ENCODE peak calls at places on chromosomes 11 and 22, in six cellular contexts. A is heart right ventricle, O is transverse colon, Y is brain microvascular endothelial cell, T is psoas muscle, W is GM23338. N is an unnamed sample.

GRCh38 chr22:50577987-50578775 is at the start of gene CPT1B:
- DNase-seq in A (peak), O (no peak), Y (no peak), T (peak), W (peak), N (no peak)

GRCh38 chr11:33987975-33988580 is 63.5 kb upstream of the CAPRIN1 start:
- DNase-seq in A (peak), O (peak), Y (peak), T (peak), W (peak), N (no peak)

GRCh38 chr22:17999851-18000250 is 24.5 kb downstream of the MICAL3 start:
- DNase-seq in A (no peak), O (no peak), Y (no peak), T (no peak), W (no peak), N (no peak)

GRCh38 chr22:48477031-48477721 is 1350.5 kb downstream of the BRD1 start:
- DNase-seq in A (peak), O (no peak), Y (no peak), T (no peak), W (no peak), N (no peak)

GRCh38 chr22:24104307-24105017 is 76.8 kb upstream of the SUSD2 start:
- DNase-seq in A (no peak), O (no peak), Y (no peak), T (no peak), W (no peak), N (no peak)

GRCh38 chr11:67355023-67355793 is 1.9 kb upstream of the POLD4 start:
- DNase-seq in A (no peak), O (no peak), Y (no peak), T (peak), W (no peak), N (no peak)

GRCh38 chr11:125300791-125301218 is 136.3 kb downstream of the PKNOX2 start:
- DNase-seq in A (peak), O (no peak), Y (peak), T (peak), W (no peak), N (no peak)

GRCh38 chr11:795638-796564 is 2.2 kb downstream of the SLC25A22 start:
- DNase-seq in A (peak), O (peak), Y (peak), T (peak), W (peak), N (peak)

GRCh38 chr11:133663586-133663985 is 131.3 kb upstream of the OPCML start:
- DNase-seq in A (no peak), O (no peak), Y (no peak), T (no peak), W (no peak), N (no peak)

DNA sequence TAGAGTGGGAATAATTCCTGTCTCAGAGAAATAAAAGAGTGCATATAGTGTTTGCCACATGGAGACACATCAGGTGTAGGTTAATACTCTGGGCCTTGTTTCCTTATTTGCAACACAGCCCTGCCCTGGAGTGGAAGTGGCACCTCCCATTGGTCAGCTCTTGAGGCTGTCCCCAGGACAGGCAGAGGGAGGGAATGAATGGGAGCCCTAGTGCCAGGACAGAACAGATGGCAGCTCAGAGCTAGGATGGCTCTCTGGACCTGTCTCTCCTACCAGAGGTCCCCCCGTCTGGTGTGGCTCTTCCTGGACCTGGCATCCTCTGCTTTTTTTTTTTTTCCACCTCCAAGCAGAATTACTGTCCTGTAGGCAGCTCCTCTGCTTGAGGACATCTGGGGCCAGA is 35.6 kb downstream of the LIMK2 start:
- DNase-seq in A (no peak), O (no peak), Y (no peak), T (no peak), W (no peak), N (no peak)
- H3K4me3 ChIP-seq in A (peak), O (no peak), Y (peak), T (peak), W (peak), N (no peak)

DNA sequence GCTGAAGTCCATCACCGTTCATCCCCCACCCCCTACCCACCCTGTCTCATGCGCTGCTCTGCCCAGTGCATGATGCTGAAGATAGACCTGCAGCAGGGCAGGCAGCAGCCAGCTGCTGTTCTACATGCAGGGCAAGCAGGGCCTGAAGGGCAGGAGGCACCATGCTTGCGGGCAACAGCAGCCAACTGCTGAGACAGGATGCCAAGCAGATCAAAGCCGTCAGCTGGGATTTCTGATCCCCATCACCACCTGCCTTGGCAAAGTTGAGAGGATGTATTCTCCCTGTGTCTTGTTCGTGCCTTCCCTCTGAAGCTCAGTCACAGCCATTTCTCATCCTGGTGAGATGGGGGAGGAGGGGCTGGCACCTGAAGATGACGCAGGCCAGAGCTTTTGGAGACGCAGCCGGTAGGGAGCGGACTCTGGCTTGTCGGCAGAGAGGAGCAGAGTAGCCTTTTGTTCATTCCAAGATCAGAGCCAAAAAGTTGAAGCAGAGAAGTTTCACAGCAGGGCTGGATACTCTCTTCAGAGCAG is 227.0 kb downstream of the GRIK4 start:
- DNase-seq in A (no peak), O (no peak), Y (no peak), T (no peak), W (no peak), N (no peak)
- TF ChIP-seq CTCF in A (no peak), O (no peak), Y (no peak), T (no peak), W (no peak), N (no peak)

DNA sequence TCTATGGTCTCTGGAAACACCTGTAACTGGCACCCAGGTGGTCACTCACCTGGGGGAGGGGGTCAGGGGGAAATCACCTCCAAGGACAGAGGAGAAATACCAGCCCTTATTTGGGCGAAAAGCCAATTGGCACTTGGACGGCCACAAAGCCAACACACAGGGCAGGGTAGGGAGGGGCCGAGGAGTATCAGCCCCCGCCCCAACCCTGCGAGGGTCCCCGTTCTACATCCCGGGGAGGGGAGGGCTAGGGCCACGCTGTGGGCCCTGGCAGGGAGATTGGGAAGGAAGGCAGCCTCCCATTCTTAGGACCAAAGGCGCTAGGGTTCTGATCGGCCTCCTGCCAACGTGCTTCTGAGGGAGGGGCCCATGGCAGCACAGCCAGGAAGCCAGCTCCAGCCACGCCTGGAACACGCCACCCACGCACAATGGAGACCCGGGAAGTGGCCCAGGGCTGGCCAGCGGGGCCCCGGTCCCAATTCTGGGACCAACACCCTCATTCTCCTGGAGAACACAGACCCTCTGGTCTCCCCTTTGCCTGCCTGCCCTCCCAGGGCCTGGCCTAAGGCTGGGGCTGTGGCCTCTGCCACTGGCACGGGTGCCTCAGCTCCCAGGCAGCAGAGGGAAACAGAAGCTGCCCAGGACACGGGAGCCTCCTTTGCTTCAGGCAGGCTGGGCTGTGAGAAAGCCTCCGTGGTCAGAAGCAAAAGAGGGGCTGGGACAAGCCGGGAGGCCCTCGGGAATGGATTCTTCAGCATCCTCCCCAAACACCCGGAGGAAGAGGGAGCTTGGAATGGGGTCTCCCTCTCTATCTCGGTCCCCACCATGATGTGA is 7.4 kb downstream of the CBX6 start:
- DNase-seq in A (peak), O (peak), Y (no peak), T (peak), W (peak), N (no peak)
- H3K4me3 ChIP-seq in A (no peak), O (no peak), Y (no peak), T (no peak), W (peak), N (no peak)

GRCh38 chr11:13251961-13252360 is 25.6 kb upstream of the BMAL1 start:
- DNase-seq in A (no peak), O (no peak), Y (no peak), T (no peak), W (no peak), N (no peak)

GRCh38 chr11:13247606-13248320 is 29.8 kb upstream of the BMAL1 start:
- DNase-seq in A (no peak), O (no peak), Y (no peak), T (no peak), W (no peak), N (no peak)

GRCh38 chr11:13249177-13249576 is 28.4 kb upstream of the BMAL1 start:
- DNase-seq in A (no peak), O (no peak), Y (no peak), T (no peak), W (no peak), N (no peak)

GRCh38 chr11:13249992-13250391 is 27.6 kb upstream of the BMAL1 start:
- DNase-seq in A (no peak), O (no peak), Y (no peak), T (no peak), W (peak), N (no peak)
- TF ChIP-seq CTCF in A (no peak), O (no peak), Y (peak), T (peak), W (peak), N (no peak)

GRCh38 chr11:96045622-96046456 is 121.9 kb upstream of the MTMR2 start:
- DNase-seq in A (peak), O (no peak), Y (peak), T (no peak), W (peak), N (no peak)
- H3K4me3 ChIP-seq in A (no peak), O (no peak), Y (no peak), T (peak), W (peak), N (no peak)

N was measured in GM06990.